ENCODE peak calls at places on chromosomes 7 and 10, in six cellular contexts. N is A673, Q is kidney epithelial cell, F is GM12865, U is stomach, C is adrenal gland. H is an unnamed sample.

GRCh38 chr10:79947083-79947415 is 1.9 kb downstream of the SFTPD start:
- DNase-seq in N (no peak), Q (no peak), F (no peak), U (no peak), C (no peak), H (no peak)

GRCh38 chr10:124659380-124659779 is 84.8 kb downstream of the FAM53B start:
- DNase-seq in N (no peak), Q (no peak), F (peak; percentile 21), U (no peak), C (no peak), H (no peak)

GRCh38 chr10:3002304-3002703 is 65.0 kb upstream of the PFKP start:
- DNase-seq in N (no peak), Q (no peak), F (no peak), U (no peak), C (no peak), H (no peak)

GRCh38 chr10:8315619-8316021 is 261.1 kb downstream of the GATA3 start:
- DNase-seq in N (no peak), Q (no peak), F (peak; percentile 35), U (no peak), C (no peak), H (no peak)

GRCh38 chr10:31101123-31101522 is 69.5 kb upstream of the ZNF438 start:
- DNase-seq in N (no peak), Q (peak; percentile 95), F (peak; percentile 77), U (peak; percentile 42), C (no peak), H (peak; percentile 62)

GRCh38 chr7:23597908-23598224 is 684 bp downstream of the CCDC126 start:
- DNase-seq in N (peak; percentile 47), Q (no peak), F (no peak), U (no peak), C (no peak), H (no peak)

GRCh38 chr10:88181902-88182671 is 318.7 kb downstream of the PTEN start:
- DNase-seq in N (no peak), Q (no peak), F (peak; percentile 19), U (no peak), C (no peak), H (no peak)

GRCh38 chr10:124106241-124106905 is 13.0 kb upstream of the CHST15 start:
- DNase-seq in N (no peak), Q (peak; percentile 77), F (peak; percentile 88), U (peak; percentile 77), C (peak; percentile 92), H (peak; percentile 48)

GRCh38 chr10:72331575-72332422 is 22.9 kb downstream of the DNAJB12 start:
- DNase-seq in N (peak; percentile 91), Q (peak; percentile 88), F (peak; percentile 96), U (peak; percentile 91), C (peak; percentile 99), H (no peak)

GRCh38 chr7:155509025-155509724 is 37.2 kb downstream of the CNPY1 start:
- DNase-seq in N (no peak), Q (no peak), F (no peak), U (no peak), C (no peak), H (no peak)

GRCh38 chr10:35640951-35641429 is 1.1 kb downstream of the FZD8 start:
- DNase-seq in N (peak; percentile 94), Q (no peak), F (peak; percentile 87), U (peak; percentile 70), C (peak; percentile 77), H (peak; percentile 72)

GRCh38 chr7:111560773-111561658 is 1.3 kb downstream of the IMMP2L start:
- DNase-seq in N (peak; percentile 42), Q (peak; percentile 31), F (peak; percentile 11), U (no peak), C (peak; percentile 43), H (no peak)

GRCh38 chr7:13829914-13830603 is 159.4 kb downstream of the ETV1 start:
- DNase-seq in N (no peak), Q (no peak), F (no peak), U (no peak), C (no peak), H (peak; percentile 61)

GRCh38 chr10:103929396-103929921 is 11.5 kb upstream of the STN1 start:
- DNase-seq in N (no peak), Q (no peak), F (no peak), U (no peak), C (no peak), H (no peak)

GRCh38 chr7:129188372-129188891 is at the start of gene SMO:
- DNase-seq in N (peak; percentile 74), Q (no peak), F (no peak), U (peak; percentile 37), C (peak; percentile 37), H (no peak)

GRCh38 chr7:157615101-157615817 is 278.5 kb downstream of the DNAJB6 start:
- DNase-seq in N (no peak), Q (no peak), F (no peak), U (no peak), C (no peak), H (no peak)

GRCh38 chr10:16717617-16718395 is 99.4 kb downstream of the RSU1 start:
- DNase-seq in N (no peak), Q (no peak), F (no peak), U (no peak), C (no peak), H (peak; percentile 36)

GRCh38 chr10:133275683-133276092 is 980 bp downstream of the ADAM8 start:
- DNase-seq in N (no peak), Q (no peak), F (peak; percentile 68), U (no peak), C (no peak), H (no peak)

GRCh38 chr7:135980665-135981180 is 3.6 kb upstream of the MTPN start:
- DNase-seq in N (peak; percentile 93), Q (peak; percentile 19), F (peak; percentile 94), U (peak; percentile 29), C (peak; percentile 68), H (no peak)

GRCh38 chr10:70926215-70927000 is 38.0 kb upstream of the PCBD1 start:
- DNase-seq in N (no peak), Q (no peak), F (no peak), U (no peak), C (no peak), H (no peak)

GRCh38 chr7:54932818-54933543 is 85.8 kb upstream of the EGFR start:
- DNase-seq in N (peak; percentile 52), Q (peak; percentile 23), F (no peak), U (peak; percentile 69), C (peak; percentile 82), H (peak; percentile 18)

GRCh38 chr10:86644412-86645110 is 9.8 kb upstream of the OPN4 start:
- DNase-seq in N (peak; percentile 62), Q (no peak), F (peak; percentile 24), U (no peak), C (no peak), H (no peak)

GRCh38 chr10:69417542-69417941 is 824 bp upstream of the TACR2 start:
- DNase-seq in N (no peak), Q (no peak), F (no peak), U (no peak), C (no peak), H (no peak)

GRCh38 chr7:159096736-159097581 is 47.7 kb downstream of the VIPR2 start:
- DNase-seq in N (no peak), Q (no peak), F (no peak), U (peak; percentile 22), C (no peak), H (no peak)

GRCh38 chr7:142338633-142339501 is 81.0 kb upstream of the PRSS58 start:
- DNase-seq in N (peak; percentile 80), Q (no peak), F (no peak), U (no peak), C (peak; percentile 6), H (no peak)

GRCh38 chr7:20199015-20199737 is 18.0 kb downstream of the MACC1 start:
- DNase-seq in N (peak; percentile 89), Q (peak; percentile 96), F (peak; percentile 89), U (peak; percentile 34), C (peak; percentile 51), H (peak; percentile 37)

GRCh38 chr7:10888861-10889260 is 84.8 kb upstream of the PHF14 start:
- DNase-seq in N (no peak), Q (no peak), F (peak; percentile 4), U (no peak), C (no peak), H (no peak)

GRCh38 chr7:106047146-106047545 is 65.0 kb downstream of the SYPL1 start:
- DNase-seq in N (no peak), Q (no peak), F (no peak), U (no peak), C (no peak), H (no peak)

GRCh38 chr10:127338391-127339108 is 142.2 kb upstream of the INSYN2A start:
- DNase-seq in N (peak; percentile 44), Q (no peak), F (no peak), U (no peak), C (no peak), H (no peak)

GRCh38 chr10:114779803-114780609 is 41.6 kb upstream of the FHIP2A start:
- DNase-seq in N (peak; percentile 82), Q (peak; percentile 35), F (no peak), U (no peak), C (no peak), H (peak; percentile 59)

GRCh38 chr7:117172283-117172682 is 150.6 kb downstream of the WNT2 start:
- DNase-seq in N (no peak), Q (no peak), F (no peak), U (no peak), C (no peak), H (no peak)

DNA sequence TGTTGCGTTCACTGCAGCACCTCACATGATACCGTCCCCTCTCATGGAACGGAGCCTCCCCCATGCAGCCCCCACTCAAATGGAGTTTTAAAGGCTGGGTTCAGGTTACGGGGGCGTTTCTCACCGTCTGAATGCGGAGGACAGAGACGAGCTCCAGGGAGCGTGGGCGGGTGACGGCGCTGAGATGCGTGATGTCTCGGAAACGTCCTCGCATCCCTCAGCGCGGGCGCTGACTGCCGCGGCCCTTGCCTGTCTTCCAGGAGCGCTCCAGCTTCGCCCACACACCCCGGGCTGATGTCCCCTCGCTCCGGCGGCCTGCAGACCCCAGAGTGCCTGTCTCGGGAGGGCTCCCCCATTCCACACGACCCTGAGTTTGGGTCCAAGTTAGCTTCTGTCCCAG is 16.6 kb upstream of the AP5Z1 start:
- DNase-seq in N (no peak), Q (no peak), F (no peak), U (no peak), C (no peak), H (no peak)
- H3K4me3 ChIP-seq in N (no peak overlapping the region), Q (no peak overlapping the region), F (no peak overlapping the region), U (no peak overlapping the region), C (no peak overlapping the region), H (no peak overlapping the region)

GRCh38 chr7:104983620-104984539 is 30.1 kb upstream of the KMT2E start:
- DNase-seq in N (peak; percentile 92), Q (no peak), F (peak; percentile 89), U (peak; percentile 90), C (peak; percentile 91), H (no peak)
- TF ChIP-seq CTCF in N (peak; percentile 36), Q (peak; percentile 56), F (peak; percentile 56), U (peak; percentile 73), C (peak; percentile 57), H (peak; percentile 58)

GRCh38 chr10:43403911-43404674 is 4.9 kb downstream of the HNRNPF start:
- DNase-seq in N (no peak), Q (no peak), F (no peak), U (no peak), C (no peak), H (no peak)
- H3K4me3 ChIP-seq in N (no peak overlapping the region), Q (no peak overlapping the region), F (peak overlapping the region; percentile 80), U (peak overlapping the region; percentile 91), C (no peak overlapping the region), H (no peak overlapping the region)

DNA sequence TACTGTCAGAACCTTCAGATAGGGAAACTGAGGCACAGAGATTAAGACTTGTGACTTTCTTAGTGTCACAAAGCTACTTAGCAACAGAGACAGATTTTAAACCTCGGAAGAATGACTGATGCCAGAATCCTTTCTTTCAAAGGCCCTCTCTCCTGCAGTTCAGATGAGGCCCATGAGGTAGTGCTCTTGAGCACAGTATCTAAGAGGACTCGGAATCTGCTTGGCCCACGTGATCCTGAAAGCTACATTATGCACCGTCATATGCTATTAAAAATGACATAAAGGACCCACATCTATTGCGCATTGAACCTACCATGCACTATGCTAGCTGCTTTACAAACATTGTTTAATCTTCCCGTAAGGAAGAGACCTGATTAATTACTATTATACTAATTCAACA is 355.9 kb downstream of the SFMBT2 start:
- DNase-seq in N (peak; percentile 47), Q (no peak), F (peak; percentile 28), U (no peak), C (peak; percentile 11), H (no peak)
- TF ChIP-seq CTCF in N (peak; percentile 53), Q (peak; percentile 16), F (peak; percentile 25), U (no peak), C (peak; percentile 35), H (peak; percentile 52)